ENCODE peak calls at places on chromosomes 3 and 15, in ten cellular contexts. W, I, X, K, R, F, A, H, Q and O are unnamed samples.

GRCh38 chr15:20348900-20349773 is 192.5 kb downstream of the GOLGA6L6 start:
- DNase-seq in W (no peak), I (no peak), X (no peak), K (no peak), R (no peak), F (no peak), A (no peak), H (no peak), Q (no peak), O (no peak)

GRCh38 chr3:160540546-160540945 is 24.8 kb downstream of the KPNA4 start:
- DNase-seq in W (no peak), I (no peak), X (no peak), K (no peak), R (no peak), F (peak; percentile 53), A (no peak), H (no peak), Q (peak; percentile 61), O (no peak)

GRCh38 chr3:183306798-183307671 is 54.0 kb downstream of the B3GNT5 start:
- DNase-seq in W (peak; percentile 56), I (peak; percentile 25), X (no peak), K (no peak), R (peak; percentile 59), F (peak; percentile 81), A (no peak), H (no peak), Q (peak; percentile 38), O (no peak)

GRCh38 chr3:59555593-59556315 is 505.9 kb upstream of the CFAP20DC start:
- DNase-seq in W (no peak), I (no peak), X (no peak), K (no peak), R (no peak), F (peak; percentile 83), A (no peak), H (no peak), Q (peak; percentile 73), O (no peak)

GRCh38 chr15:48389701-48390143 is 58.5 kb downstream of the DUT start:
- DNase-seq in W (no peak), I (no peak), X (no peak), K (no peak), R (no peak), F (peak; percentile 83), A (peak; percentile 65), H (no peak), Q (peak; percentile 63), O (no peak)

GRCh38 chr3:23668430-23668904 is 137.3 kb upstream of the UBE2E1 start:
- DNase-seq in W (no peak), I (no peak), X (no peak), K (no peak), R (no peak), F (peak; percentile 86), A (no peak), H (no peak), Q (peak; percentile 94), O (no peak)

GRCh38 chr3:70000563-70001081 is 1.1 kb downstream of the SAMMSON start:
- DNase-seq in W (no peak), I (no peak), X (no peak), K (peak; percentile 31), R (no peak), F (no peak), A (no peak), H (no peak), Q (no peak), O (no peak)

GRCh38 chr15:52019394-52020252 is 604 bp downstream of the MAPK6 start:
- DNase-seq in W (no peak), I (peak; percentile 48), X (peak; percentile 55), K (peak; percentile 66), R (peak; percentile 83), F (peak; percentile 98), A (no peak), H (peak; percentile 34), Q (peak; percentile 91), O (peak; percentile 79)

GRCh38 chr3:23877324-23877980 is 39.3 kb downstream of the NKIRAS1 start:
- DNase-seq in W (no peak), I (no peak), X (no peak), K (no peak), R (no peak), F (peak; percentile 96), A (peak; percentile 90), H (no peak), Q (peak; percentile 74), O (peak; percentile 75)

GRCh38 chr3:43163895-43164493 is 58.1 kb upstream of the POMGNT2 start:
- DNase-seq in W (no peak), I (no peak), X (no peak), K (no peak), R (peak; percentile 14), F (no peak), A (no peak), H (no peak), Q (no peak), O (no peak)

GRCh38 chr3:36991147-36991546 is 1.8 kb downstream of the EPM2AIP1 start:
- DNase-seq in W (no peak), I (peak; percentile 25), X (no peak), K (no peak), R (peak; percentile 60), F (no peak), A (no peak), H (no peak), Q (no peak), O (no peak)

GRCh38 chr15:74995779-74996765 is 709 bp downstream of the SCAMP5 start:
- DNase-seq in W (no peak), I (no peak), X (peak; percentile 50), K (peak; percentile 4), R (no peak), F (peak; percentile 15), A (no peak), H (peak; percentile 62), Q (no peak), O (no peak)

GRCh38 chr3:111695584-111696213 is 100.6 kb upstream of the ZBED2 start:
- DNase-seq in W (no peak), I (no peak), X (no peak), K (no peak), R (peak; percentile 58), F (peak; percentile 92), A (peak; percentile 80), H (no peak), Q (peak; percentile 87), O (peak; percentile 31)